ENCODE peak calls at places on chromosomes 13 and 19, in five cellular contexts. B, X, M, C and U are unnamed samples. For H3K27me3, the result is how much of the 10 kb centered on the place peaks cover.

GRCh38 chr19:19402656-19403372 is 2.7 kb upstream of the GATAD2A start:
- DNase-seq in B (no peak), X (no peak), M (no peak), C (no peak), U (no peak)

GRCh38 chr19:1082165-1082927 is 12.8 kb downstream of the POLR2E start:
- DNase-seq in B (no peak), X (peak), M (peak), C (peak), U (peak)

GRCh38 chr19:29630661-29631060 is 24.6 kb downstream of the POP4 start:
- DNase-seq in B (no peak), X (no peak), M (no peak), C (no peak), U (no peak)

GRCh38 chr19:41575998-41576397 is at the start of gene CEACAM21:
- DNase-seq in B (no peak), X (peak), M (no peak), C (peak), U (no peak)

GRCh38 chr13:30477346-30478235 is 11.9 kb upstream of the HMGB1 start:
- DNase-seq in B (no peak), X (no peak), M (no peak), C (no peak), U (no peak)

GRCh38 chr19:14950421-14950820 is 9.1 kb downstream of the OR7C2 start:
- DNase-seq in B (no peak), X (no peak), M (no peak), C (no peak), U (no peak)

GRCh38 chr13:80705371-80706163 is 364.6 kb upstream of the SPRY2 start:
- DNase-seq in B (no peak), X (no peak), M (no peak), C (peak), U (no peak)

GRCh38 chr19:48321372-48321621 is 4.1 kb upstream of the EMP3 start:
- DNase-seq in B (peak), X (peak), M (peak), C (peak), U (peak)

GRCh38 chr13:114208134-114208533 is 26.6 kb upstream of the CDC16 start:
- DNase-seq in B (no peak), X (no peak), M (no peak), C (no peak), U (no peak)

GRCh38 chr13:21850013-21851006 is 179.4 kb downstream of the FGF9 start:
- DNase-seq in B (no peak), X (no peak), M (no peak), C (no peak), U (no peak)

GRCh38 chr13:77872995-77873394 is 45.6 kb downstream of the EDNRB start:
- DNase-seq in B (no peak), X (no peak), M (no peak), C (no peak), U (no peak)

GRCh38 chr13:72437458-72437857 is 290.0 kb downstream of the MZT1 start:
- DNase-seq in B (no peak), X (no peak), M (no peak), C (no peak), U (no peak)

GRCh38 chr19:29881386-29881785 is 60.7 kb upstream of the URI1 start:
- DNase-seq in B (no peak), X (no peak), M (no peak), C (no peak), U (no peak)

GRCh38 chr19:46616631-46617322 is 8.1 kb downstream of the PTGIR start:
- DNase-seq in B (no peak), X (peak), M (no peak), C (peak), U (peak)

GRCh38 chr13:97136418-97136817 is 85.7 kb upstream of the MBNL2 start:
- DNase-seq in B (no peak), X (no peak), M (no peak), C (no peak), U (no peak)

GRCh38 chr13:109971745-109972090 is 185.3 kb upstream of the IRS2 start:
- DNase-seq in B (no peak), X (no peak), M (no peak), C (no peak), U (no peak)

GRCh38 chr19:16415806-16416205 is 56.0 kb downstream of the EPS15L1 start:
- DNase-seq in B (no peak), X (no peak), M (no peak), C (no peak), U (no peak)

GRCh38 chr19:52946322-52947310 is 16.1 kb downstream of the ZNF816 start:
- DNase-seq in B (no peak), X (no peak), M (no peak), C (peak), U (no peak)

GRCh38 chr19:23946569-23946968 is 31.9 kb downstream of the ZNF726 start:
- DNase-seq in B (no peak), X (no peak), M (no peak), C (no peak), U (no peak)

GRCh38 chr19:9205506-9206113 is 13.8 kb downstream of the OR7D4 start:
- DNase-seq in B (no peak), X (peak), M (peak), C (peak), U (peak)
- TF ChIP-seq CTCF in B (peak), X (peak), M (peak), C (peak), U (peak)

GRCh38 chr13:112169941-112170822 is 103.2 kb downstream of the SOX1 start:
- DNase-seq in B (no peak), X (no peak), M (no peak), C (peak), U (no peak)

GRCh38 chr13:112165712-112166111 is 98.8 kb downstream of the SOX1 start:
- DNase-seq in B (no peak), X (no peak), M (no peak), C (peak), U (no peak)

GRCh38 chr13:112170823-112171569 is 104.0 kb downstream of the SOX1 start:
- DNase-seq in B (no peak), X (no peak), M (no peak), C (no peak), U (no peak)

GRCh38 chr13:112171570-112171965 is 104.6 kb downstream of the SOX1 start:
- DNase-seq in B (no peak), X (no peak), M (no peak), C (no peak), U (no peak)

DNA sequence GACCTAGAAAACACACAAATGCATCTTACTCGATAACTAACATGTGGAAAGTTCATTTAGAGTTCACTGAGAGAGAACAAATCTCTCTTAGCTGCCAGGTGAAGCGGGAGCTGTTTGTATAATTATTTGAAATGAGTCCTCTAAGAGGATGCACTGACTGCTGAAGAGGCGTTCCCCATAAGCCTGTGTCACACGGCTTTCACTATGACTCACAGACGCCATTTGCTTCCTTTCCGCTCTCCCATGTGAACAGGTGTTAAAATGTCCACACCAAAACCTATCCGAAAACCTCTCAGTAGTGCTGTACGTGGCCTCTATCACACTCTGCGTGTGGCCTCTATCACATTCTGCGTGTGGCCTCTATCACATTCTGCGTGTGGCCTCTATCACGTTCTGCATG is 101.8 kb downstream of the SOX1 start:
- DNase-seq in B (no peak), X (no peak), M (no peak), C (peak), U (no peak)
- H3K27me3 ChIP-seq in B (under half), X (under half), M (under half), C (under half), U (under half)

GRCh38 chr19:43502419-43502976 is 2.0 kb downstream of the PHLDB3 start:
- DNase-seq in B (no peak), X (no peak), M (no peak), C (no peak), U (no peak)

GRCh38 chr19:43504426-43505185 is at the start of gene PHLDB3:
- DNase-seq in B (no peak), X (peak), M (peak), C (peak), U (peak)

GRCh38 chr19:43501661-43502418 is 2.7 kb downstream of the PHLDB3 start:
- DNase-seq in B (no peak), X (no peak), M (no peak), C (no peak), U (no peak)

GRCh38 chr19:43505186-43505456 is 575 bp upstream of the PHLDB3 start:
- DNase-seq in B (no peak), X (no peak), M (no peak), C (no peak), U (no peak)

DNA sequence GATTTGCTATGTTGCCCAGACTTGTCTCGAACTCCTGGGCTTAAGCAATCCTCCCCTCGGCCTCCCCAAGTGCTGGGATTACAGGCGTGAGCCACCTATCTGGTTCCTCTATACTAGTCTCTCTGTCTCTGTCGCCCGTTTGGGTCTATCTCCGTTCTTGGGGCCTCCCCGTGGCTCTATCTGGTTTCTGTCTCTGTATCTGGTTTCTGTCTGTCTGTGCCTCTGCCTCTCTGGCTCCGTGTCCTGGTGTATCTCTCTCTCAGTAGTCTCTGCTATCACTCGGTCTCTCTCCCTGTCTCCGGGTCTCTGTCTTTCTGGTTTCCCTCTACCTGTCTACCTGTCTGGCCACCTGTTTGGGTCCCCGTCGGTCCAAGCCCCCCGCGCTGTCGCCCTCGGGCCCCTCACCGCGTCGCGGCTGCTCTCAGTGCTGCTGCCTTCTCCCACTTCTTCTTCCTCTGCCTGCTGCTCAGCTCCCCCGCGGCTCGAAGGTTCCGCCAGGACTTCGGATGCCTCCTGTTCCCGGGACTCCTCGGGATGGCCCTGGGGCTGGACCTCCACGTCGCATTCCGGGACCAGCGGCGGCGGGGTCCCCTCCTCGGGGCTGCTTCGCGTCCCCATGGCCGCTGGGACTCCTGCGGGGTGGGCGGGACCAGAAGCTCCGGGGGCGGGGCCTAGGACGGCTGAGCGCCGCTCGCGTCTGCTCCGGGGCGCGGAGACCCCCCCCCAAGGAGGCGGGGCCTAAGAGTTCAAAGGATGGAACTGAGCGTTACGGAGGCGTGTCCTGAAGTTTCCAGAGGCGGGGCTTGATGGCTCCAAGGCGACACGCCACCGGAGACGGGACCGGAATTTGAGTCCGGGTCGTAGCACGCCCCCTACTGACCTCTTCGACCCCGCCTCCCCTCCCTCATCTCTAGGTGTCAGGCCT is 783 bp downstream of the PHLDB3 start:
- DNase-seq in B (peak), X (peak), M (peak), C (peak), U (peak)
- TF ChIP-seq CTCF in B (no peak), X (no peak), M (no peak), C (no peak), U (peak)

GRCh38 chr19:6587998-6588507 is 2.9 kb downstream of the CD70 start:
- DNase-seq in B (no peak), X (no peak), M (no peak), C (no peak), U (no peak)

GRCh38 chr19:6586056-6586455 is 4.9 kb downstream of the CD70 start:
- DNase-seq in B (no peak), X (no peak), M (no peak), C (no peak), U (no peak)

GRCh38 chr19:6587093-6587820 is 3.7 kb downstream of the CD70 start:
- DNase-seq in B (no peak), X (no peak), M (no peak), C (no peak), U (no peak)

GRCh38 chr19:6588508-6589345 is 2.2 kb downstream of the CD70 start:
- DNase-seq in B (no peak), X (no peak), M (no peak), C (no peak), U (no peak)

DNA sequence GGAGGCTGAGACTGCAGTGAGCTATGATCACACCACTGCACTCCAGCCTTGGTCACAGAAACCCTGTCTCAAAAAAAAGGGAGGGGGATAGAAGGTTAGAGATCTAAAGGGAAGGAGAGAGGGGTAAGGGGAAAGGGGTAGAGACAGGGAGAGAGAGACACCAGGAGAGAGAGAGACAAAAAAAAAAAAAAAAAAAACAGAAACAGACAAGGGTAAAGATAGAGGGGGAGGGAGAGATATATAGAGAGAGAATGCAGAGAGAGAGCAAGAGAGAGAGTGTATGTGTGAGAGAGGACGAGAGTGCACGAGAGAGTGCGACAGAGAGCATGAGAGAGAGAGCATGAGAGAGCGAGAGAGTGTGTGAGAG is 4.2 kb downstream of the CD70 start:
- DNase-seq in B (no peak), X (no peak), M (no peak), C (no peak), U (no peak)
- H3K27me3 ChIP-seq in B (under half), X (half or more), M (under half), C (half or more), U (under half)

DNA sequence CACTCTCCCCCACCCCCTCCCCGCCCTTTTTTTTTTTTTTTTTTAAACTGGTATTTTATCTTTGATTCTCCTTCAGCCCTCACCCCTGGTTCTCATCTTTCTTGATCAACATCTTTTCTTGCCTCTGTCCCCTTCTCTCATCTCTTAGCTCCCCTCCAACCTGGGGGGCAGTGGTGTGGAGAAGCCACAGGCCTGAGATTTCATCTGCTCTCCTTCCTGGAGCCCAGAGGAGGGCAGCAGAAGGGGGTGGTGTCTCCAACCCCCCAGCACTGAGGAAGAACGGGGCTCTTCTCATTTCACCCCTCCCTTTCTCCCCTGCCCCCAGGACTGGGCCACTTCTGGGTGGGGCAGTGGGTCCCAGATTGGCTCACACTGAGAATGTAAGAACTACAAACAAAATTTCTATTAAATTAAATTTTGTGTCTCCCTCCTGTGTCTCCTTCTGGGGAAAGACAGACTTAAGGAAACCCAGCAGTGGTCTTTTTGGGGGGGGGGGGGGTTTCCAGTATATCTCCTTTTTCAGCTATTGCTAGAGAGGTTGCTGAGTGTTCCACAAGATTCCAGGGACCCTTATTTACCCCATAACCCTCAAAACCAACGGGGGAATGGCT is 1.5 kb upstream of the RAD23A start:
- DNase-seq in B (no peak), X (no peak), M (no peak), C (no peak), U (no peak)
- TF ChIP-seq CTCF in B (no peak), X (no peak), M (no peak), C (no peak), U (no peak)

GRCh38 chr13:41308241-41308640 is 2.8 kb upstream of the NAA16 start:
- DNase-seq in B (no peak), X (no peak), M (no peak), C (no peak), U (no peak)

GRCh38 chr13:41299316-41300094 is 11.6 kb upstream of the NAA16 start:
- DNase-seq in B (no peak), X (no peak), M (no peak), C (no peak), U (no peak)

GRCh38 chr13:41304551-41304950 is 6.5 kb upstream of the NAA16 start:
- DNase-seq in B (no peak), X (no peak), M (no peak), C (no peak), U (no peak)

GRCh38 chr13:41306271-41307150 is 4.6 kb upstream of the NAA16 start:
- DNase-seq in B (no peak), X (no peak), M (no peak), C (no peak), U (no peak)

GRCh38 chr13:41302743-41303142 is 8.3 kb upstream of the NAA16 start:
- DNase-seq in B (no peak), X (no peak), M (no peak), C (no peak), U (no peak)
- H3K27me3 ChIP-seq in B (under half), X (under half), M (under half), C (under half), U (under half)

GRCh38 chr13:33827152-33827551 is 9.2 kb downstream of the RFC3 start:
- DNase-seq in B (no peak), X (no peak), M (no peak), C (no peak), U (no peak)
- TF ChIP-seq CTCF in B (no peak), X (no peak), M (no peak), C (no peak), U (no peak)